ENCODE peak calls at places on chromosome 9, in nine cellular contexts. H, V, T, R, K, Q, W, D and C are unnamed samples.

GRCh38 chr9:129128689-129129088 is 17.5 kb downstream of the PTPA start:
- DNase-seq in H (no peak), V (no peak), T (no peak), R (no peak), K (no peak), Q (no peak), W (no peak), D (no peak), C (no peak)

GRCh38 chr9:99445377-99445891 is 223.4 kb downstream of the SEC61B start:
- DNase-seq in H (no peak), V (no peak), T (no peak), R (no peak), K (no peak), Q (no peak), W (peak), D (no peak), C (no peak)

GRCh38 chr9:35956646-35957045 is 1.3 kb downstream of the OR2S2 start:
- DNase-seq in H (no peak), V (no peak), T (no peak), R (no peak), K (no peak), Q (no peak), W (no peak), D (no peak), C (no peak)

GRCh38 chr9:81656871-81657337 is 32.4 kb downstream of the TLE1 start:
- DNase-seq in H (peak), V (no peak), T (no peak), R (no peak), K (no peak), Q (no peak), W (no peak), D (no peak), C (no peak)

GRCh38 chr9:89797970-89798369 is 193.2 kb downstream of the GADD45G start:
- DNase-seq in H (no peak), V (no peak), T (peak), R (no peak), K (no peak), Q (no peak), W (no peak), D (no peak), C (no peak)

GRCh38 chr9:90898229-90898628 is 96.6 kb downstream of the SYK start:
- DNase-seq in H (no peak), V (no peak), T (no peak), R (no peak), K (no peak), Q (no peak), W (no peak), D (no peak), C (no peak)

GRCh38 chr9:114016629-114017423 is 61.3 kb downstream of the AMBP start:
- DNase-seq in H (no peak), V (no peak), T (no peak), R (no peak), K (no peak), Q (no peak), W (no peak), D (no peak), C (no peak)

GRCh38 chr9:113910036-113910639 is 34.0 kb downstream of the ZNF618 start:
- DNase-seq in H (no peak), V (no peak), T (no peak), R (no peak), K (no peak), Q (no peak), W (no peak), D (no peak), C (no peak)

GRCh38 chr9:83392228-83392627 is 146.0 kb downstream of the FRMD3 start:
- DNase-seq in H (no peak), V (no peak), T (no peak), R (no peak), K (no peak), Q (no peak), W (no peak), D (no peak), C (no peak)

GRCh38 chr9:127131871-127132270 is 9.4 kb upstream of the ANGPTL2 start:
- DNase-seq in H (no peak), V (peak), T (no peak), R (peak), K (peak), Q (no peak), W (no peak), D (no peak), C (no peak)

GRCh38 chr9:114000063-114000454 is 78.0 kb downstream of the AMBP start:
- DNase-seq in H (no peak), V (no peak), T (no peak), R (no peak), K (no peak), Q (no peak), W (no peak), D (no peak), C (no peak)

GRCh38 chr9:132699926-132700325 is 29.7 kb downstream of the GTF3C4 start:
- DNase-seq in H (no peak), V (no peak), T (no peak), R (no peak), K (no peak), Q (no peak), W (no peak), D (no peak), C (no peak)

GRCh38 chr9:84297162-84297821 is 43.3 kb downstream of the SLC28A3 start:
- DNase-seq in H (no peak), V (no peak), T (no peak), R (no peak), K (no peak), Q (no peak), W (no peak), D (no peak), C (no peak)

DNA sequence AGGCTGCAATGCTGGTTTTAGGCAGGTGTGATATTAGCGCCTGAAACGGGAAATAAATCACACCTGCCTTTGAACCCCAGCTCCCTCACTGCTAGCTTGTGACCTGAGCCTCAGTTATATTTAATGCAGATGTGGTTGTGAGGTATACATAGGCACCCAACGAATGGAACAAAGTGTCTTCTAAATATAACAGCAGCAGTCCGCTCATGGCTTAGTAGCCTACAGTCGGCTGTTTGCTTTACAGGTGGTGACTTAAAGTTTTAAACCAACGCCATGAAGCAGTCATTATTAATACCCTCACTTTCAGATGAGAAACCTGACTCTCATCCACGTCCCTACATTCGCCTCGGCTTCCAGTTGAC is 622 bp downstream of the ZNF782 start:
- DNase-seq in H (no peak), V (no peak), T (no peak), R (no peak), K (no peak), Q (no peak), W (no peak), D (no peak), C (no peak)
- TF ChIP-seq REST in H (no peak), V (no peak), T (no peak), R (no peak), K (no peak), Q (no peak), W (no peak), D (no peak), C (no peak)

DNA sequence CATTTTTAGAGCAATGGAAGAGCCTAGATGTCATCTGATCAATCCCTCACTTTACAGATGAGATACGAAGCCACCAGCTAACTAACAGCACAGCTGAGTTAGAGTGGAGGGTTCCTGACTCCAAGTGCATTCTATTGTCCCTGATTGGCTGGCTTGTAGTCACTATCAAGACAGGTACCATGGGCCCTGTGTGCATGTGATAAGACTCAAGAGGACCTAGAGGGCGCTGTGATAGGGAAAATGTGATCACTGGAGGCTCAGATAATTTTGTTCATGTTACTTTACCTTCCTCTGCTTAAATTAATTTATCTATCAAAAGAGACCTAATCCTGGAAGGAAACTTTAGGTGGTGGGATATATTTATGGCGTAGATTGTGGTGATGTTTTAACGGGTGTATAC is 19.5 kb upstream of the SNAPC3 start:
- DNase-seq in H (peak), V (peak), T (peak), R (no peak), K (peak), Q (peak), W (peak), D (no peak), C (peak)
- TF ChIP-seq REST in H (no peak), V (no peak), T (no peak), R (no peak), K (no peak), Q (no peak), W (no peak), D (no peak), C (no peak)

GRCh38 chr9:16029056-16029615 is 476.3 kb downstream of the CCDC171 start:
- DNase-seq in H (no peak), V (no peak), T (no peak), R (no peak), K (no peak), Q (no peak), W (no peak), D (no peak), C (no peak)

GRCh38 chr9:16025627-16026026 is 472.8 kb downstream of the CCDC171 start:
- DNase-seq in H (no peak), V (no peak), T (no peak), R (no peak), K (no peak), Q (no peak), W (no peak), D (no peak), C (no peak)

GRCh38 chr9:16029796-16030363 is 477.0 kb downstream of the CCDC171 start:
- DNase-seq in H (no peak), V (no peak), T (no peak), R (no peak), K (no peak), Q (no peak), W (no peak), D (no peak), C (no peak)

GRCh38 chr9:16028516-16028915 is 475.7 kb downstream of the CCDC171 start:
- DNase-seq in H (no peak), V (no peak), T (no peak), R (no peak), K (no peak), Q (no peak), W (no peak), D (no peak), C (no peak)

GRCh38 chr9:16026886-16027285 is 474.0 kb downstream of the CCDC171 start:
- DNase-seq in H (no peak), V (no peak), T (peak), R (no peak), K (no peak), Q (no peak), W (no peak), D (no peak), C (no peak)
- TF ChIP-seq REST in H (no peak), V (no peak), T (no peak), R (no peak), K (no peak), Q (no peak), W (no peak), D (no peak), C (no peak)

GRCh38 chr9:7146582-7146981 is 388.8 kb downstream of the KDM4C start:
- DNase-seq in H (no peak), V (peak), T (peak), R (no peak), K (no peak), Q (no peak), W (no peak), D (no peak), C (no peak)

GRCh38 chr9:7143801-7144200 is 386.0 kb downstream of the KDM4C start:
- DNase-seq in H (no peak), V (no peak), T (no peak), R (no peak), K (no peak), Q (no peak), W (no peak), D (no peak), C (no peak)

GRCh38 chr9:7147136-7148090 is 389.6 kb downstream of the KDM4C start:
- DNase-seq in H (no peak), V (no peak), T (no peak), R (no peak), K (no peak), Q (no peak), W (no peak), D (no peak), C (no peak)

GRCh38 chr9:7145361-7146069 is 387.7 kb downstream of the KDM4C start:
- DNase-seq in H (no peak), V (no peak), T (no peak), R (no peak), K (no peak), Q (no peak), W (no peak), D (no peak), C (no peak)

GRCh38 chr9:7144265-7145046 is 386.7 kb downstream of the KDM4C start:
- DNase-seq in H (no peak), V (peak), T (no peak), R (no peak), K (no peak), Q (no peak), W (no peak), D (no peak), C (no peak)
- TF ChIP-seq REST in H (no peak), V (no peak), T (no peak), R (no peak), K (no peak), Q (no peak), W (no peak), D (no peak), C (no peak)

GRCh38 chr9:136107953-136108647 is 10.6 kb downstream of the TMEM250 start:
- DNase-seq in H (no peak), V (no peak), T (no peak), R (no peak), K (no peak), Q (peak), W (no peak), D (no peak), C (no peak)
- TF ChIP-seq REST in H (no peak), V (no peak), T (no peak), R (no peak), K (no peak), Q (no peak), W (no peak), D (no peak), C (no peak)

DNA sequence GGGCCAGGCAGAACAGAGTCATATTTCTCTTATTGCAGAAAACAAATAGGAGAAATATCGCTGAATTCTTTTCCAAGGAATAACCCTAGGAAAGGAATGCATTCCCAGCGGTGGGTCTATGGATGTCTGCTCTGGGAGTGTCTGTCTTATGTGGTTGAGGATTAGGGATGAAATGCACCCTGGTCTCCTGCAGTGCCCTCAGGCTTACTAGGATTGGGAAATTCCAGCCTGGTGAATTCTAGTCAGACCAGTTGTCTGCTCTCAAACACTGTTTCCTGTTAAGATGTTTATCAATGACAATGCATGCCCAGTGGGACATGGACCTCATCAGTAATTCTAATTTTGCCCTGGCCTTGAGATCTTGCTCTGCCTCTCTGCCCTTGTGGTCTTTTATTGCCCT is 136.1 kb upstream of the ELAVL2 start:
- DNase-seq in H (no peak), V (peak), T (no peak), R (no peak), K (no peak), Q (no peak), W (no peak), D (no peak), C (no peak)
- TF ChIP-seq REST in H (no peak), V (no peak), T (no peak), R (no peak), K (no peak), Q (no peak), W (no peak), D (no peak), C (no peak)

GRCh38 chr9:109181284-109181683 is 14.2 kb upstream of the FRRS1L start:
- DNase-seq in H (no peak), V (no peak), T (no peak), R (no peak), K (no peak), Q (no peak), W (no peak), D (peak), C (no peak)
- TF ChIP-seq REST in H (no peak), V (no peak), T (no peak), R (no peak), K (no peak), Q (no peak), W (no peak), D (no peak), C (no peak)